ENCODE peak calls at places on chromosomes 1 and 21, in nine cellular contexts. K, B, M, O, H, N, Y, D and X are unnamed samples.

GRCh38 chr1:117820694-117821381 is 108.6 kb downstream of the GDAP2 start:
- DNase-seq in K (no peak), B (no peak), M (no peak), O (no peak), H (no peak), N (no peak), Y (no peak), D (no peak), X (no peak)

GRCh38 chr1:155085504-155086181 is 7.0 kb downstream of the EFNA3 start:
- DNase-seq in K (peak; percentile 77), B (peak; percentile 74), M (peak; percentile 58), O (peak; percentile 87), H (peak; percentile 90), N (peak; percentile 71), Y (peak; percentile 84), D (peak; percentile 88), X (peak; percentile 69)

GRCh38 chr21:32844653-32845443 is 73.3 kb upstream of the PAXBP1 start:
- DNase-seq in K (peak; percentile 60), B (no peak), M (no peak), O (no peak), H (no peak), N (no peak), Y (no peak), D (peak; percentile 95), X (no peak)

GRCh38 chr1:6251681-6252373 is 7.8 kb downstream of the HES3 start:
- DNase-seq in K (no peak), B (no peak), M (no peak), O (no peak), H (no peak), N (no peak), Y (no peak), D (no peak), X (no peak)

GRCh38 chr1:25530348-25531081 is 12.9 kb upstream of the LDLRAP1 start:
- DNase-seq in K (no peak), B (no peak), M (no peak), O (no peak), H (no peak), N (no peak), Y (no peak), D (no peak), X (no peak)

GRCh38 chr1:235056937-235057336 is 71.7 kb downstream of the TOMM20 start:
- DNase-seq in K (peak; percentile 50), B (no peak), M (no peak), O (no peak), H (no peak), N (no peak), Y (no peak), D (peak; percentile 42), X (no peak)

GRCh38 chr1:26295194-26296138 is 11.0 kb downstream of the UBXN11 start:
- DNase-seq in K (no peak), B (no peak), M (no peak), O (no peak), H (no peak), N (no peak), Y (no peak), D (no peak), X (no peak)

GRCh38 chr1:204870165-204870912 is at the start of gene NFASC:
- DNase-seq in K (no peak), B (no peak), M (no peak), O (no peak), H (no peak), N (no peak), Y (no peak), D (no peak), X (peak; percentile 6)

GRCh38 chr21:36402339-36402738 is 17.1 kb downstream of the CHAF1B start:
- DNase-seq in K (no peak), B (no peak), M (no peak), O (no peak), H (no peak), N (no peak), Y (no peak), D (no peak), X (no peak)

GRCh38 chr1:225700164-225700740 is 47.3 kb upstream of the ENAH start:
- DNase-seq in K (peak; percentile 100), B (no peak), M (no peak), O (no peak), H (no peak), N (no peak), Y (no peak), D (peak; percentile 98), X (no peak)

GRCh38 chr1:53046930-53047329 is 15.1 kb upstream of the PODN start:
- DNase-seq in K (no peak), B (no peak), M (peak; percentile 57), O (no peak), H (no peak), N (no peak), Y (no peak), D (peak; percentile 42), X (no peak)

GRCh38 chr1:161721738-161722343 is 497 bp downstream of the FCRLB start:
- DNase-seq in K (peak; percentile 80), B (no peak), M (no peak), O (no peak), H (no peak), N (no peak), Y (no peak), D (peak; percentile 97), X (no peak)

GRCh38 chr21:45542242-45542666 is at the start of gene SLC19A1:
- DNase-seq in K (peak; percentile 22), B (peak; percentile 62), M (peak; percentile 54), O (no peak), H (peak; percentile 84), N (peak; percentile 80), Y (peak; percentile 80), D (peak; percentile 86), X (peak; percentile 77)